ENCODE peak calls at places on chromosomes 7 and 10, in six cellular contexts. B, Z, D, M, U and H are unnamed samples.

GRCh38 chr10:112376578-112376855 is 2.6 kb downstream of the ACSL5 start:
- DNase-seq in B (no peak), Z (no peak), D (no peak), M (no peak), U (no peak), H (no peak)

GRCh38 chr10:95544783-95545500 is 16.2 kb downstream of the SORBS1 start:
- DNase-seq in B (no peak), Z (peak; percentile 64), D (no peak), M (no peak), U (no peak), H (no peak)

GRCh38 chr10:103333934-103334520 is 16.9 kb downstream of the PCGF6 start:
- DNase-seq in B (peak; percentile 44), Z (peak; percentile 4), D (no peak), M (no peak), U (peak; percentile 42), H (no peak)

GRCh38 chr10:114876602-114877300 is 55.2 kb downstream of the FHIP2A start:
- DNase-seq in B (peak; percentile 82), Z (no peak), D (no peak), M (peak; percentile 92), U (peak; percentile 79), H (peak; percentile 71)

GRCh38 chr7:121531175-121532070 is 135.3 kb upstream of the FAM3C start:
- DNase-seq in B (peak; percentile 25), Z (peak; percentile 72), D (no peak), M (no peak), U (no peak), H (no peak)

GRCh38 chr10:104337527-104337984 is 709 bp downstream of the ITPRIP start:
- DNase-seq in B (peak; percentile 59), Z (no peak), D (no peak), M (peak; percentile 90), U (peak; percentile 61), H (no peak)

GRCh38 chr7:35701287-35701686 is 6.4 kb upstream of the HERPUD2 start:
- DNase-seq in B (no peak), Z (no peak), D (no peak), M (no peak), U (no peak), H (no peak)

GRCh38 chr7:97801108-97801507 is 69.2 kb downstream of the TAC1 start:
- DNase-seq in B (no peak), Z (no peak), D (no peak), M (no peak), U (no peak), H (no peak)

GRCh38 chr7:85974176-85974575 is 669.5 kb upstream of the GRM3 start:
- DNase-seq in B (no peak), Z (no peak), D (no peak), M (no peak), U (no peak), H (no peak)

GRCh38 chr7:30925913-30926312 is 14.3 kb downstream of the AQP1 start:
- DNase-seq in B (no peak), Z (no peak), D (no peak), M (peak; percentile 59), U (peak; percentile 22), H (no peak)

GRCh38 chr7:125561006-125561405 is 631.4 kb upstream of the POT1 start:
- DNase-seq in B (peak; percentile 14), Z (no peak), D (no peak), M (no peak), U (no peak), H (no peak)

GRCh38 chr7:27697861-27698430 is 35.3 kb upstream of the HIBADH start:
- DNase-seq in B (peak; percentile 44), Z (no peak), D (no peak), M (no peak), U (no peak), H (no peak)

GRCh38 chr10:56653289-56653688 is 292.2 kb upstream of the ZWINT start:
- DNase-seq in B (no peak), Z (no peak), D (no peak), M (no peak), U (no peak), H (no peak)

GRCh38 chr10:65614956-65615565 is 1310.8 kb upstream of the LRRTM3 start:
- DNase-seq in B (no peak), Z (no peak), D (no peak), M (no peak), U (no peak), H (no peak)

GRCh38 chr7:139960158-139960557 is 102.6 kb downstream of the PARP12 start:
- DNase-seq in B (peak; percentile 57), Z (peak; percentile 13), D (no peak), M (peak; percentile 32), U (no peak), H (no peak)

GRCh38 chr10:72275351-72276012 is 1.8 kb downstream of the DDIT4 start:
- DNase-seq in B (peak; percentile 64), Z (no peak), D (no peak), M (no peak), U (no peak), H (no peak)

GRCh38 chr7:75985009-75985517 is 9.3 kb downstream of the TMEM120A start:
- DNase-seq in B (no peak), Z (no peak), D (no peak), M (no peak), U (peak; percentile 58), H (no peak)

GRCh38 chr10:61795551-61795950 is 105.9 kb upstream of the ARID5B start:
- DNase-seq in B (no peak), Z (no peak), D (no peak), M (no peak), U (peak; percentile 26), H (no peak)

GRCh38 chr7:104160375-104160774 is 47.4 kb downstream of the ORC5 start:
- DNase-seq in B (peak; percentile 41), Z (no peak), D (no peak), M (no peak), U (no peak), H (no peak)

GRCh38 chr10:103295391-103296044 is 18.6 kb downstream of the INA start:
- DNase-seq in B (peak; percentile 90), Z (peak; percentile 86), D (no peak), M (no peak), U (no peak), H (no peak)

GRCh38 chr7:115747174-115747573 is 283.4 kb downstream of the TFEC start:
- DNase-seq in B (peak; percentile 29), Z (no peak), D (no peak), M (no peak), U (no peak), H (no peak)
- H3K4me3 ChIP-seq in B (no peak overlapping the region), Z (no peak overlapping the region), D (no peak overlapping the region), M (no peak overlapping the region), U (no peak overlapping the region), H (no peak overlapping the region)

DNA sequence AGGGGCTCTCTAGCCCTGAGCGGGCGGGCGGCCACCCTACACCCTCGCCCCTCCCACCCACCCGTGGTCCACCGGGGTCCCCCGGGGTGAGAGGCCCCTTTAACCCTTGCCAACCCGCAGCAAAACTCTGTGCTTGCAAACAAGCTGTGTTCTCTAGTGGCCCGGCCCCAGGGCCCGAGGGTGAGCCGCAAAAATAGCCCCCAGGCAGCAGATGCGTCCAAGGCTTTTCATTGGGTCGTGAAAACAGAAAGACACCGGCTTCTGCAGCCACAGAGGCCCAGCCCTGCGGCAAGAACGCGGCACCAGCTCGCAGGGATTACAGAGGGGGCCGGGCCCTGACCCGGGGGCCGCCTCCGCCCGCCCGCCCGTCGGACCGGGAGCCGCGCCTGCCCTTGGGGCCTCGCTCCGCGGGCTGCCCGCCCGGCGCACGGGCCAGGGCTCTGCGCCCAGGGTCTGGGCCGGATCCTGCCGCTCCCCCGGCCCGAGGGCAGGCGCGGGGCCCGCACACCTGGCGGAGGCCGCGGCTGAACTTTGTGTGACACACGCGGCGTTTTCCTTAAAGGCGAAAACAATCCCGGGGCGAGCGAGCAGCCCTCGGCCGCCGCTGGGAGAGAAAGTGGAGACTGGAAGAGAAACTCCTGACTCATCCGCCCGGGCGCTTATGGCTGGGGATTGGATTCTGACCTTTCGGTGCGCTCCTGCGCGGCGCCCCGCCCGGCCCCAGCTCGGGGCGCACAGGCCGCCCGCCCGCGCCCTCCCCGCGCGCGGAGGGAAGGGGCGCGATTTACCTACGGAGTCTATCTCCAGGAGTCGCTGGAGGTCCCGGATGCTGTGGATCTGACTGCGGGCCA is 2.8 kb downstream of the PDGFA start:
- DNase-seq in B (peak; percentile 73), Z (peak; percentile 73), D (no peak), M (no peak), U (peak; percentile 83), H (peak; percentile 65)
- H3K4me3 ChIP-seq in B (peak overlapping the region; percentile 69), Z (peak overlapping the region; percentile 58), D (no peak overlapping the region), M (peak overlapping the region; percentile 27), U (peak overlapping the region; percentile 83), H (peak overlapping the region; percentile 53)

DNA sequence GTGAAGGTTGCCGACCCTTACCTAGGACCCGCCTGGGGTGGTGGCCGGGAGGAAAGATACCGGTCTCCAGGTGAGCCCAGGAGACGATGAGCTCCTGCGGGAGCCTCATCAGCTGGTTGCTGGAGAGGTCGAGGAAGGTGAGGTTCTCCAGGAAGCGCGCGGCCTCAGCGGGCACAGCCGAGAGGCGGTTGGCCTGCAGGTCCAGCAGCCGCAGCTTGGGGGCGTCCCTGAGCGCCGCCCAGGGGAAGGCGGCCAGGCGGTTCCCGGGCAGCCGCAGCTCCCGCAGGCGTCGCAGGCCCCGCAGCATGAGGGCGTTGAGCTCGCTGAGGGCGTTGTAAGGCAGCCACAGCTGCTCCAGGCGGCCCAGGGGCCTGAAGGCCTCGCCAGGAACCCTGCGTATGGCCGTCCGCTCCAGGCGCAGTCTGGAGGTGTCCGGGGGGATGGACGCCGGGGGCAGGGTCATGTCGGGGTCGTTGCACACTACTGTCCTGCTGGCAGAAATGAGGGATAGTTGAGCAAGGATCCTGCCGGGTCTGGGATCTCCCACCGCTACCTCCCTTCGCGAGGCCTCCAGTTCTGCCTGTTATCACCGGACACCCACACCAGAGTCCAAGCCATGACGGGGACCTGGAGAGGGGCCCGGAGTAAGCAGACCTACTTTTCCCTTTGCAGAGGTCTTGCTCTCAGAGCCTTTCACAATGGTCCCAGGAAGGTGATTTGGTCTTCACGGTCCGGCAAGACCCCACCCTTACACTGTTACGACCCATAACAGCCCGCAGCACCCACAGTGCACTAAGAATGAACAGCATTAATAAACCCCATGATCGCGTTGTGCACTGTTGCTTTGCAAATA is 3.9 kb downstream of the LRIT1 start:
- DNase-seq in B (no peak), Z (no peak), D (no peak), M (no peak), U (peak; percentile 97), H (no peak)
- H3K4me3 ChIP-seq in B (no peak overlapping the region), Z (no peak overlapping the region), D (no peak overlapping the region), M (no peak overlapping the region), U (no peak overlapping the region), H (no peak overlapping the region)

GRCh38 chr10:132302421-132302820 is 5.3 kb downstream of the STK32C start:
- DNase-seq in B (no peak), Z (no peak), D (no peak), M (peak; percentile 77), U (no peak), H (no peak)

GRCh38 chr10:132304756-132305509 is 2.8 kb downstream of the STK32C start:
- DNase-seq in B (no peak), Z (no peak), D (no peak), M (peak; percentile 70), U (peak; percentile 44), H (no peak)

GRCh38 chr10:132301371-132302330 is 6.1 kb downstream of the STK32C start:
- DNase-seq in B (no peak), Z (no peak), D (no peak), M (peak; percentile 62), U (no peak), H (no peak)

GRCh38 chr10:132303361-132304115 is 4.2 kb downstream of the STK32C start:
- DNase-seq in B (no peak), Z (no peak), D (no peak), M (peak; percentile 82), U (no peak), H (peak; percentile 10)

DNA sequence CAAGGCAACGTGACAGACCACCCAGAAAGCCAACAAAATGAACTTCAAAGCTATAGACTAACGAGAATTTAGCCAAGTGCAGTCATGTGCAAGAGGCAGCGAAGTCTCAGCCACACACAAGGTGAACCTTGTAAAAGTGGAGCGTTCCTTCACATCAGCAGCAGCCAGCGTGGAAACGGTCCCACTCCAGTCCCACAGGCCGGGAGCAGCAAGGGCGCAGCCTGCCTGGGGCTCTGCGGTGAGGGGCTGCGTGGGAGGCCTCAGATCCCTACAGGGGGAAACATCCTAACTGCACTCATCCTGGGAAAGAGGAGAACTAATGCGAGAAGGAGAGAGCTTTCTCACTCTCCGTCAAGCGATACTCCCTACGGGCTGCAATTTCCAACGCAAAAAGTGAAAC is 4.8 kb downstream of the STK32C start:
- DNase-seq in B (no peak), Z (no peak), D (no peak), M (peak; percentile 82), U (no peak), H (no peak)
- H3K4me3 ChIP-seq in B (no peak overlapping the region), Z (no peak overlapping the region), D (no peak overlapping the region), M (no peak overlapping the region), U (no peak overlapping the region), H (no peak overlapping the region)